ENCODE peak calls at places on chromosomes 3 and 15, in ten cellular contexts. One of them, this sample, is unnamed.

GRCh38 chr3:197430502-197430901 is 125.3 kb downstream of the BDH1 start:
- DNase-seq in kidney glomerular epithelial cell: no peak
- DNase-seq in hippocampal formation: no peak
- DNase-seq in AG10803: no peak
- DNase-seq in SJCRH30: no peak
- DNase-seq in fibroblast of lung: no peak
- DNase-seq in naive thymus-derived CD8-positive, alpha-beta T cell: no peak
- DNase-seq in pons: no peak
- DNase-seq in nephron progenitor cell: no peak
- DNase-seq in HS-5: no peak
- DNase-seq in this sample: no peak

GRCh38 chr15:76393614-76394013 is 57.0 kb downstream of the ISL2 start:
- DNase-seq in kidney glomerular epithelial cell: peak; percentile 29
- DNase-seq in fibroblast of lung: peak; percentile 77
- DNase-seq in HS-5: no peak
- DNase-seq in SJCRH30: peak; percentile 80
- DNase-seq in hippocampal formation: no peak
- DNase-seq in naive thymus-derived CD8-positive, alpha-beta T cell: no peak
- DNase-seq in AG10803: no peak
- DNase-seq in nephron progenitor cell: no peak
- DNase-seq in pons: no peak
- DNase-seq in this sample: no peak

GRCh38 chr3:54817628-54818027 is 110.2 kb downstream of the LRTM1 start:
- DNase-seq in hippocampal formation: no peak
- DNase-seq in SJCRH30: no peak
- DNase-seq in AG10803: peak; percentile 91
- DNase-seq in nephron progenitor cell: no peak
- DNase-seq in kidney glomerular epithelial cell: peak; percentile 33
- DNase-seq in fibroblast of lung: peak; percentile 79
- DNase-seq in HS-5: no peak
- DNase-seq in pons: no peak
- DNase-seq in naive thymus-derived CD8-positive, alpha-beta T cell: no peak
- DNase-seq in this sample: no peak

GRCh38 chr15:64950888-64951287 is 38.8 kb downstream of the SPG21 start:
- DNase-seq in HS-5: no peak
- DNase-seq in naive thymus-derived CD8-positive, alpha-beta T cell: no peak
- DNase-seq in hippocampal formation: no peak
- DNase-seq in SJCRH30: no peak
- DNase-seq in kidney glomerular epithelial cell: no peak
- DNase-seq in nephron progenitor cell: no peak
- DNase-seq in fibroblast of lung: no peak
- DNase-seq in AG10803: no peak
- DNase-seq in pons: no peak
- DNase-seq in this sample: no peak

GRCh38 chr15:61282661-61283060 is 53.6 kb upstream of the RORA start:
- DNase-seq in naive thymus-derived CD8-positive, alpha-beta T cell: no peak
- DNase-seq in nephron progenitor cell: no peak
- DNase-seq in fibroblast of lung: no peak
- DNase-seq in AG10803: no peak
- DNase-seq in HS-5: no peak
- DNase-seq in hippocampal formation: no peak
- DNase-seq in kidney glomerular epithelial cell: no peak
- DNase-seq in pons: no peak
- DNase-seq in SJCRH30: no peak
- DNase-seq in this sample: no peak

GRCh38 chr15:65888998-65889397 is 19.7 kb downstream of the RAB11A start:
- DNase-seq in nephron progenitor cell: no peak
- DNase-seq in hippocampal formation: no peak
- DNase-seq in fibroblast of lung: no peak
- DNase-seq in kidney glomerular epithelial cell: no peak
- DNase-seq in pons: no peak
- DNase-seq in naive thymus-derived CD8-positive, alpha-beta T cell: no peak
- DNase-seq in SJCRH30: no peak
- DNase-seq in AG10803: no peak
- DNase-seq in HS-5: no peak
- DNase-seq in this sample: no peak

GRCh38 chr3:115164374-115165221 is 17.5 kb upstream of the ZBTB20 start:
- DNase-seq in AG10803: peak; percentile 30
- DNase-seq in hippocampal formation: no peak
- DNase-seq in SJCRH30: no peak
- DNase-seq in nephron progenitor cell: no peak
- DNase-seq in pons: no peak
- DNase-seq in fibroblast of lung: peak; percentile 36
- DNase-seq in HS-5: no peak
- DNase-seq in naive thymus-derived CD8-positive, alpha-beta T cell: no peak
- DNase-seq in kidney glomerular epithelial cell: no peak
- DNase-seq in this sample: no peak

GRCh38 chr3:52341123-52341522 is 25.0 kb downstream of the DNAH1 start:
- DNase-seq in kidney glomerular epithelial cell: no peak
- DNase-seq in AG10803: no peak
- DNase-seq in hippocampal formation: no peak
- DNase-seq in naive thymus-derived CD8-positive, alpha-beta T cell: no peak
- DNase-seq in SJCRH30: no peak
- DNase-seq in HS-5: no peak
- DNase-seq in pons: no peak
- DNase-seq in nephron progenitor cell: no peak
- DNase-seq in fibroblast of lung: no peak
- DNase-seq in this sample: no peak

GRCh38 chr3:71521021-71521352 is 62.5 kb downstream of the FOXP1 start:
- DNase-seq in AG10803: no peak
- DNase-seq in nephron progenitor cell: no peak
- DNase-seq in naive thymus-derived CD8-positive, alpha-beta T cell: no peak
- DNase-seq in kidney glomerular epithelial cell: no peak
- DNase-seq in pons: no peak
- DNase-seq in hippocampal formation: no peak
- DNase-seq in fibroblast of lung: no peak
- DNase-seq in SJCRH30: no peak
- DNase-seq in HS-5: no peak
- DNase-seq in this sample: no peak

This sample was measured in HuH-7.